ENCODE peak calls at places on chromosome 19, in four cellular contexts. P is body of pancreas, Q is uterus, H is A549. V is an unnamed sample.

GRCh38 chr19:27745978-27746542 is 1466.9 kb downstream of the UQCRFS1 start:
- DNase-seq in P (no peak), H (no peak), Q (no peak), V (no peak)

GRCh38 chr19:18414504-18415176 is 4.6 kb upstream of the SSBP4 start:
- DNase-seq in P (no peak), H (no peak), Q (peak), V (peak)

GRCh38 chr19:58566989-58567388 is 6.1 kb downstream of the MZF1 start:
- DNase-seq in Q (no peak), P (no peak), H (no peak), V (peak)

GRCh38 chr19:46350758-46351159 is 3.9 kb downstream of the PPP5C start:
- DNase-seq in Q (no peak), P (no peak), H (no peak), V (peak)

GRCh38 chr19:38898788-38899446 is 501 bp downstream of the SIRT2 start:
- DNase-seq in P (no peak), H (peak), Q (peak), V (no peak)

GRCh38 chr19:30171795-30172642 is 200.2 kb upstream of the ZNF536 start:
- DNase-seq in H (no peak), P (no peak), Q (no peak), V (no peak)

GRCh38 chr19:47110521-47111080 is 3.0 kb downstream of the ZC3H4 start:
- DNase-seq in Q (no peak), P (no peak), H (no peak), V (no peak)

GRCh38 chr19:51607920-51608562 is 22.2 kb downstream of the SIGLEC5 start:
- DNase-seq in Q (peak), P (peak), H (no peak), V (peak)

GRCh38 chr19:35843676-35844481 is 8.4 kb downstream of the NPHS1 start:
- DNase-seq in P (peak), Q (no peak), H (peak), V (peak)

GRCh38 chr19:16400911-16401675 is 70.7 kb downstream of the EPS15L1 start:
- DNase-seq in P (no peak), H (no peak), Q (peak), V (no peak)

GRCh38 chr19:46678110-46678732 is 17.2 kb upstream of the DACT3 start:
- DNase-seq in H (peak), P (peak), Q (no peak), V (no peak)

GRCh38 chr19:38658462-38659306 is 11.2 kb downstream of the ACTN4 start:
- DNase-seq in P (peak), Q (peak), H (peak), V (peak)

GRCh38 chr19:38278751-38279150 is 14.4 kb downstream of the SPINT2 start:
- DNase-seq in H (no peak), Q (no peak), P (no peak), V (no peak)

GRCh38 chr19:39277598-39277997 is 9.4 kb downstream of the IFNL2 start:
- DNase-seq in H (no peak), P (no peak), Q (no peak), V (no peak)

GRCh38 chr19:46426506-46427162 is 2.1 kb downstream of the PNMA8C start:
- DNase-seq in P (peak), H (peak), Q (peak), V (peak)

GRCh38 chr19:39916236-39916635 is 18.2 kb downstream of the FCGBP start:
- DNase-seq in H (no peak), Q (no peak), P (no peak), V (no peak)

GRCh38 chr19:32354345-32354744 is 8.9 kb downstream of the ZNF507 start:
- DNase-seq in Q (no peak), H (no peak), P (no peak), V (no peak)

GRCh38 chr19:17045907-17046502 is 19.4 kb upstream of the CPAMD8 start:
- DNase-seq in Q (no peak), P (no peak), H (no peak), V (no peak)

GRCh38 chr19:38003427-38004099 is 96.6 kb downstream of the SIPA1L3 start:
- DNase-seq in P (peak), H (no peak), Q (peak), V (peak)

GRCh38 chr19:31698352-31698751 is 349.1 kb upstream of the TSHZ3 start:
- DNase-seq in P (no peak), H (no peak), Q (no peak), V (no peak)

GRCh38 chr19:35340431-35340830 is 7.3 kb upstream of the FFAR1 start:
- DNase-seq in H (no peak), P (no peak), Q (no peak), V (no peak)

GRCh38 chr19:18488838-18489626 is 32.8 kb downstream of the ELL start:
- DNase-seq in H (peak), P (peak), Q (no peak), V (peak)

GRCh38 chr19:11179716-11180297 is 17.5 kb downstream of the KANK2 start:
- DNase-seq in P (no peak), Q (no peak), H (no peak), V (no peak)

GRCh38 chr19:5138606-5139594 is 170.0 kb downstream of the KDM4B start:
- DNase-seq in H (no peak), Q (no peak), P (no peak), V (no peak)

GRCh38 chr19:16198363-16198636 is 589 bp downstream of the AP1M1 start:
- DNase-seq in Q (no peak), H (no peak), P (no peak), V (no peak)

GRCh38 chr19:31127132-31127967 is 221.9 kb downstream of the TSHZ3 start:
- DNase-seq in H (peak), P (no peak), Q (peak), V (no peak)

GRCh38 chr19:18233224-18233825 is 7.1 kb upstream of the PDE4C start:
- DNase-seq in Q (no peak), H (peak), P (peak), V (peak)

GRCh38 chr19:38413416-38413815 is 10.5 kb downstream of the FAM98C start:
- DNase-seq in P (no peak), H (no peak), Q (no peak), V (no peak)

GRCh38 chr19:6720369-6721112 is at the start of gene C3:
- DNase-seq in P (peak), Q (peak), H (peak), V (peak)

GRCh38 chr19:58033741-58034475 is at the start of gene ZSCAN1:
- DNase-seq in P (peak), H (no peak), Q (peak), V (peak)

GRCh38 chr19:44747739-44748425 is 626 bp upstream of the BCL3 start:
- DNase-seq in P (peak), Q (peak), H (peak), V (peak)

GRCh38 chr19:44745887-44746600 is 2.5 kb upstream of the BCL3 start:
- DNase-seq in H (no peak), Q (no peak), P (no peak), V (no peak)

GRCh38 chr19:44748426-44749254 is at the start of gene BCL3:
- DNase-seq in H (no peak), P (peak), Q (peak), V (peak)

GRCh38 chr19:44746616-44746945 is 1.9 kb upstream of the BCL3 start:
- DNase-seq in Q (no peak), H (no peak), P (no peak), V (no peak)

DNA sequence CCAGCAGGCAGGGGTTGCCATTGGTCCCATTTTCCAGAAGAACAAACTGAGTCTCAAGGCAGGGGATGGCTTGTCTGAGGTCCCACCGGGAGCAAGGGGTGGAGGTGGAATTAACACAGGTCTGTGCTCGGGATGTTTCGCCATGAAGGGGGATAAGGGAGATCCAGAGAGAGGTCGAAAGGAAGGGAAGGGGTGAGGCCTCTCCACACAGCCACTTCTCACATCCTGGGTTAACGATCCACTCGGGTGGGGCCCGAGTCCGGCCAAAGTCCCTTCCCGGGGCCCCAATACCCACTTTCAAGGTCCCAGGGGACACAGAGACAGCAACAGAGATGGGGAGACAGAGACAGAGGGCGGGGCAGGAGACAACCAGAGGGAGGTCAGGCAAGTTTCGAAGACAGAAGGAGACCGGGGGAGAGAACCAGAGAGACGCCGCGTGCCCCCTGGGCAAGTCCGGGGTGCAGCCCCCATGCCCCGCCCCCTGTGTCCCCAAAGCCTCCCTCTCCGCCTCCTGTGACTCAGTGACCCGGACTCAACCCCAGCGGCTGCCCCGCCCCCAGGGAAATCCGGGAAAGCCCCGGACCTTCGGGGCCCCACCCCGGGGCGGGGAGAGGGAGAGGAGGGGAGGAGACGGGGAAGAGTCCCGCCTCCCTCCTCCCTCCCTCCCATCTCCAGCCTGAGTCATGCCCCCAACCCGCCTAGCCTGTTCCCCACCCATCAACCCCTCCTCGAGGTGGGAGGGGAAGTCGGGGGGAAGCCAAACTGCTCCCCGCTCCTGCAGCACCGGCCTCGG is 1.4 kb upstream of the BCL3 start:
- DNase-seq in P (peak), H (peak), Q (peak), V (peak)
- TF ChIP-seq POLR2A in P (no peak), H (peak), Q (peak), V (no peak)

DNA sequence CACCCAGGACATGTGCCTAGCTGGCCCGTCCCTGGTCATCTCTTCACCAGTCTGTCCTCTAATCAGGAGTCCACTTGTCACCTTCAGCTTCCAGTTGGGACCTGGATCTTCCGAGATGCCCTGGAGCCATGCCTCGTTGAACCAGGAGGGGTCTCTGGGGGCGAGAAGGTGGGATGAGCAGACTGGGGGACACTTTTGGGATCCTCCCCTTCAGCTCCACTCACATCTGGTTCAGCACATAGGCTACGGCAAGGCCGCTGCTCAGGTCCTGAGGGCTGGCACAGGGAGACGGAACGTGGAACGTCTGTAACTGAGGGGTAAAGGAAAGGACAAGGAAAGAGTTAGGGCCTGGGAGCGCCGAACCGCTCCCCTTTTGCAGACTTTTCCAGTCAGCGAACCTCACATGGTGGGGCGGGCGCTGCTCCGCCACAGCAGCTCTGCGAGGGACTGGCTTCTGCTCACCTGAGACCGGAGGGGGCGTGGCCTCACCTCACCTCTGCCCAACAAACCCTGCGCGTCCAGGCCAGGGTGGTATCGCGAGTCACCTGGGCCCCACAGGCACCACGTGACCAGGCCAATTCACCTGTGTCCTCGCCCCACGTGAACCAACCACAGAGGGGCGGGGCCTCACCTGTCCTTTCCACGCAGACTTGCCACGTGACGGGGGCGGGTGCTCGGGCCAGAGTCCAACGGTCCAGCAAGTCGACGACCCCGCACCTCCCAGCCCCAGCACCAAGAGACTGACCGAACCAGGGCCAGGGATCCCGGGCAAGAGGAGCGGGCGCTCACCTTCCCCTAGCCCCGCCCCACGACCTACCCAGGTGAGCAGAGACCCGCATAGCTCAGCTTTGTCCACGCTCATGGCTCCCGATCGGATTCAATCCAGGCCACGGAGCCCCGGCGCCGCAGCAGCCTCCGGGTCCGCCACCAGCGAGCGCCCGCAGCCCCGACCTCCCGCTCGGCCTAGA is at the start of gene HOOK2:
- DNase-seq in H (no peak), P (peak), Q (peak), V (peak)
- TF ChIP-seq POLR2A in H (no peak), P (peak), Q (peak), V (no peak)

DNA sequence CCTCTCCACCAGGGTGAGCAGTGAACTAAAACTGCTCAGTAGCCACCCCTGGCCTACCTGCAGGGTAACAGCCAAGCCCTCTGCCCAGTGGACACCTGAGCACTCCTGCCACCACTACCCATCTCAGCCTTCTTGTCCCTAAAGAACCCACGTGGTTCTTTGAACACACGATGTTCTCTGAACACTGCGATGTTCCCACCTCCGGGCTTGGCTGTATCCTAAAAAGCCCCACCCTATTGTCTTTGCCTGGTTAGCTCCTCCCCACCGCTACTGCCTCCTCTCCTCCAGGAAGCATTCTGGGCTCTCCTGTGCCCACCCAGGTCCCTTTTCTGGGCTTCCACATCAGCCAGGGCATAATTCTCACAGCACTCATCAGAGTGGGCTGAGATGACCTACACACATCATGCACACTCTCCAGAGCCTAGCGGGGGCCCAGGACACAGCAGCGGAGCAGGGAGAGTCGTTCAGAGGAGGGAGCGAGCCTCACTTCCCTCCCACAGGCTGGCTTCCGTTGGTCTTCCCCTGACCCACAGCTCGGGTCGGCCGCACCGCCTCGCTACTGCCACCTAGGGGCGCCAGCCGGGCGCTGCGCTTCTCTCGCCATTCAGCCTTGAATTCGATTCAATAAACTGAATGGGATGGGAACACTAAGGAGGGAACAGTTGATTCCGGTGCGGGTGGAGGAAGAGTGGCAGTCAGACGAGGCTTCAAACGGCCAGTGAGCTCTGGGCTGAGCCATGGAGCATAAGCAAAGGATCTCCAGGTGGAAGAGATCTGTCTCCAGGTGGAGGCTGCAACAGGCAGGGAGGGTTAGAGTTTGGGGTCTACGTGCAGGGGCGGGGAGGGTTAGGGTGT is 3.2 kb downstream of the ELAVL1 start:
- DNase-seq in H (peak), P (peak), Q (peak), V (peak)
- TF ChIP-seq POLR2A in H (no peak), P (no peak), Q (no peak), V (no peak)

GRCh38 chr19:1039646-1040475 is at the start of gene ABCA7:
- DNase-seq in Q (peak), P (peak), H (peak), V (peak)
- TF ChIP-seq POLR2A in Q (peak), P (peak), H (no peak), V (peak)

DNA sequence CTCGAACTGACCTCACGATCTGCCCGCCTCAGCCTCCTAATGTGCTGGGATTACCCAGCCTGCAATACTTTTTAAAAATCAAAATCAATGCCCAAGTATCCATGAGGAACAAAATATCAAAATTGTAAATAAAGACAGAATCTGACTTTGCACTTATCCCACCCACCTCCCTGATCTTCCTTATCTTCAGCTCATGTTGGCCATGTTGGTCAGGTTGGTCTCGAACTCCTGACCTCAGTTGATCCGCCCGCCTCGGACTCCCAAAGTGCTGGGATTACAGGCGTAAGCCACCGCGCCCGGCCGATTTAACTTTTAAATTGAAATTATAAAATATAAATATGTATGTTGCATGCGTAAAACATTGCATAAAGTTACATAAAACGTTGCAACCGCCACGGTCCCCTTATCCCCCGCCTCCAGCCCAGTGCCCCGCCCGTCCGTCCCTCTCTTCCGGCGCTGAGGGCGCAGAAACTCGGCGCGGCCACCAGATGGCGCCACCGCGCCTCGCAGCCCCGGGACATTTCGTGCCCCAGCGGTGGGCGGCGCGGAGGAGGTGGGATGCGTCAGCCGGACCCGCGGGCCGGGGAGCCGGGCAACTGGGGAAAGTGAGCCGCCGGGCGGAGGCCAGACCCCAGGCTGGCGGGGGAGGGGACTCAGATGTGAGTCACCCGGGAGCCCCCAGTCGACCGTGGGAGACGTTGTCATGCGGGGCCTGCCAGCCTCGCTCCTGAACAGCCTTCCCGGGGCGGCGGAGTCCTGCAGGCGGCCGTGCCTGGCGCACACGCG is 1.5 kb upstream of the GADD45B start:
- DNase-seq in H (peak), P (peak), Q (peak), V (peak)
- TF ChIP-seq POLR2A in H (no peak), P (peak), Q (peak), V (peak)

DNA sequence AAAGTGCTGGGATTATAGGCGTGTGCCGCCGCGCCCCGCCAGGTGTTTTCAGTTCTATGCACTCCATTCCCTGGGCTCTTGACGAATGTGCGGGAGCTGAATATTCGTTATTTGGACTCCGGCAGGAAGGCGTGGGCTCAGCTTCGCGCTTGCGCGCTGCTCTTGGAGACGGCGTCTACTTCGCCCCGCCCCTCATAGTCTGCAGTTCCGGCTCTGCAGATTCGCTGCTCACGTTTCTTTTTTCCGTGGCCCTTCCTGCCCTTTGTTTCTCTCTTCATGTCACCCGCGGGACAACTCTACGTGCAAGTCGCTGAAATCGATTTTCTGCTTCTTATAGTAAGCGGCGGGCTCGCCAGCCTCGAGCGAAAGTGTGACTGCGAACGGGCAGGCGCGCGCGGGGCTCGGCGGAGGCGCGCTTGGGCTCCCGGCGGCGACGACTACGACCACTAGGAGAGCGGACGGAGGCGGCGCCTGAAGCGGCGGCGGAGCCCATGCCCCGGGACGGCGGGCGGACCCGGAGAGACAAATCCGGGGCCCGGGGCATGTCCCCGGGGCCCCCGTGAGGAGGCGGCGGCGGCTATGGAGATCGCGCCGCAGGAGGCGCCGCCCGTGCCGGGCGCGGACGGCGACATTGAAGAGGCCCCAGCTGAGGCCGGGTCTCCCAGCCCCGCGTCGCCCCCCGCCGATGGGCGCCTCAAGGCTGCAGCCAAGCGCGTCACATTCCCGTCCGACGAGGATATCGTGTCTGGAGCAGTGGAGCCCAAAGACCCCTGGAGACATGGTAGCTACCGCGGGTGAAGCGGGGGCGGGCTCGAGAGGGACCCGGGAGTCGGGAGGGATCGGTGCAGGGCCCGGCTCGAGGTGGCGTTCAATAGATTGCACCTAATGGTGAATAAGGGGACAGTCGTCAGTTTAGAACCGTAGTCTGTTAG is at the start of gene PPP1R37:
- DNase-seq in Q (peak), P (peak), H (peak), V (peak)
- TF ChIP-seq POLR2A in Q (no peak), P (peak), H (peak), V (peak)